ENCODE peak calls at places on chromosomes 12 and 14, in seven cellular contexts. Y, W, J, K, U, P and Z are unnamed samples.

GRCh38 chr12:71581206-71581605 is 82.4 kb downstream of the ZFC3H1 start:
- DNase-seq in Y (no peak), W (peak), J (no peak), K (no peak), U (no peak), P (no peak), Z (no peak)

GRCh38 chr12:120669055-120669828 is 17.7 kb upstream of the MLEC start:
- DNase-seq in Y (peak), W (no peak), J (no peak), K (peak), U (no peak), P (peak), Z (no peak)

GRCh38 chr14:67618617-67619063 is 1.1 kb upstream of the ARG2 start:
- DNase-seq in Y (peak), W (peak), J (peak), K (peak), U (no peak), P (peak), Z (peak)

GRCh38 chr12:90090929-90091651 is 382.5 kb upstream of the ATP2B1 start:
- DNase-seq in Y (peak), W (peak), J (peak), K (peak), U (no peak), P (peak), Z (peak)

GRCh38 chr12:93167841-93168492 is 209.8 kb upstream of the NUDT4 start:
- DNase-seq in Y (peak), W (peak), J (peak), K (no peak), U (no peak), P (peak), Z (peak)

GRCh38 chr12:93099777-93100176 is 170.7 kb upstream of the EEA1 start:
- DNase-seq in Y (no peak), W (no peak), J (no peak), K (no peak), U (no peak), P (no peak), Z (no peak)

GRCh38 chr12:113310489-113310888 is 24.4 kb downstream of the SLC8B1 start:
- DNase-seq in Y (no peak), W (no peak), J (no peak), K (no peak), U (no peak), P (no peak), Z (no peak)

GRCh38 chr12:6996040-6996441 is 22.2 kb downstream of the LPCAT3 start:
- DNase-seq in Y (peak), W (peak), J (peak), K (peak), U (no peak), P (no peak), Z (no peak)

GRCh38 chr14:52716160-52716559 is 9.2 kb downstream of the PSMC6 start:
- DNase-seq in Y (no peak), W (no peak), J (no peak), K (no peak), U (no peak), P (no peak), Z (no peak)

GRCh38 chr12:117190210-117190781 is at the start of gene FBXO21:
- DNase-seq in Y (peak), W (peak), J (peak), K (peak), U (peak), P (peak), Z (peak)

GRCh38 chr14:57329833-57330232 is 60.6 kb upstream of the NAA30 start:
- DNase-seq in Y (no peak), W (no peak), J (no peak), K (no peak), U (no peak), P (no peak), Z (no peak)

GRCh38 chr14:21063479-21063878 is 5.9 kb downstream of the RNASE8 start:
- DNase-seq in Y (no peak), W (peak), J (peak), K (peak), U (no peak), P (no peak), Z (no peak)

GRCh38 chr12:65495233-65495632 is 216.8 kb downstream of the MSRB3 start:
- DNase-seq in Y (no peak), W (peak), J (peak), K (peak), U (no peak), P (peak), Z (no peak)

GRCh38 chr14:100054553-100055075 is 10.6 kb upstream of the EVL start:
- DNase-seq in Y (no peak), W (no peak), J (no peak), K (no peak), U (no peak), P (no peak), Z (no peak)

GRCh38 chr14:76696791-76697190 is 64.5 kb upstream of the VASH1 start:
- DNase-seq in Y (no peak), W (no peak), J (no peak), K (no peak), U (no peak), P (no peak), Z (no peak)